ENCODE peak calls at places on chromosomes 11 and 22, in nine cellular contexts. One of them, this sample, is unnamed.

GRCh38 chr22:29308148-29308790 is 1.8 kb downstream of the GAS2L1 start:
- DNase-seq in psoas muscle: peak
- DNase-seq in prostate gland: no peak
- DNase-seq in pancreas: peak
- DNase-seq in tibial artery: peak
- DNase-seq in lower lobe of right lung: no peak
- DNase-seq in cardiac muscle cell: no peak
- DNase-seq in A549: no peak
- DNase-seq in CD8-positive, alpha-beta T cell: no peak
- DNase-seq in this sample: no peak

GRCh38 chr11:48172818-48173609 is 43.6 kb upstream of the OR4B1 start:
- DNase-seq in pancreas: peak
- DNase-seq in prostate gland: peak
- DNase-seq in cardiac muscle cell: peak
- DNase-seq in tibial artery: peak
- DNase-seq in lower lobe of right lung: peak
- DNase-seq in CD8-positive, alpha-beta T cell: peak
- DNase-seq in A549: peak
- DNase-seq in psoas muscle: peak
- DNase-seq in this sample: peak

GRCh38 chr11:23502821-23503220 is 642.5 kb upstream of the CCDC179 start:
- DNase-seq in lower lobe of right lung: no peak
- DNase-seq in cardiac muscle cell: no peak
- DNase-seq in prostate gland: no peak
- DNase-seq in A549: no peak
- DNase-seq in psoas muscle: no peak
- DNase-seq in pancreas: no peak
- DNase-seq in tibial artery: no peak
- DNase-seq in CD8-positive, alpha-beta T cell: no peak
- DNase-seq in this sample: no peak

GRCh38 chr22:19291218-19291579 is 320 bp downstream of the CLTCL1 start:
- DNase-seq in psoas muscle: peak
- DNase-seq in lower lobe of right lung: peak
- DNase-seq in cardiac muscle cell: peak
- DNase-seq in A549: no peak
- DNase-seq in CD8-positive, alpha-beta T cell: peak
- DNase-seq in pancreas: peak
- DNase-seq in tibial artery: peak
- DNase-seq in prostate gland: peak
- DNase-seq in this sample: peak

GRCh38 chr11:3222941-3223905 is 4.6 kb upstream of the MRGPRG start:
- DNase-seq in prostate gland: no peak
- DNase-seq in cardiac muscle cell: no peak
- DNase-seq in psoas muscle: no peak
- DNase-seq in lower lobe of right lung: no peak
- DNase-seq in CD8-positive, alpha-beta T cell: peak
- DNase-seq in pancreas: peak
- DNase-seq in tibial artery: no peak
- DNase-seq in A549: no peak
- DNase-seq in this sample: no peak

GRCh38 chr11:68044898-68045351 is 6.1 kb downstream of the TCIRG1 start:
- DNase-seq in CD8-positive, alpha-beta T cell: no peak
- DNase-seq in tibial artery: no peak
- DNase-seq in psoas muscle: peak
- DNase-seq in cardiac muscle cell: no peak
- DNase-seq in pancreas: peak
- DNase-seq in lower lobe of right lung: peak
- DNase-seq in A549: no peak
- DNase-seq in prostate gland: no peak
- DNase-seq in this sample: no peak

GRCh38 chr22:38737302-38738060 is 18.3 kb downstream of the SUN2 start:
- DNase-seq in psoas muscle: peak
- DNase-seq in cardiac muscle cell: no peak
- DNase-seq in tibial artery: no peak
- DNase-seq in pancreas: peak
- DNase-seq in A549: no peak
- DNase-seq in CD8-positive, alpha-beta T cell: peak
- DNase-seq in prostate gland: no peak
- DNase-seq in lower lobe of right lung: peak
- DNase-seq in this sample: no peak

GRCh38 chr11:94871491-94872185 is 101.7 kb downstream of the CWC15 start:
- DNase-seq in lower lobe of right lung: no peak
- DNase-seq in cardiac muscle cell: no peak
- DNase-seq in psoas muscle: no peak
- DNase-seq in CD8-positive, alpha-beta T cell: no peak
- DNase-seq in pancreas: no peak
- DNase-seq in prostate gland: no peak
- DNase-seq in tibial artery: no peak
- DNase-seq in A549: no peak
- DNase-seq in this sample: no peak

GRCh38 chr11:12827929-12828812 is 153.9 kb downstream of the TEAD1 start:
- DNase-seq in CD8-positive, alpha-beta T cell: no peak
- DNase-seq in pancreas: no peak
- DNase-seq in lower lobe of right lung: no peak
- DNase-seq in psoas muscle: no peak
- DNase-seq in A549: no peak
- DNase-seq in cardiac muscle cell: peak
- DNase-seq in tibial artery: no peak
- DNase-seq in prostate gland: peak
- DNase-seq in this sample: peak

GRCh38 chr22:46421272-46421671 is 85.8 kb downstream of the TRMU start:
- DNase-seq in prostate gland: no peak
- DNase-seq in cardiac muscle cell: no peak
- DNase-seq in lower lobe of right lung: peak
- DNase-seq in tibial artery: no peak
- DNase-seq in psoas muscle: no peak
- DNase-seq in pancreas: peak
- DNase-seq in A549: no peak
- DNase-seq in CD8-positive, alpha-beta T cell: peak
- DNase-seq in this sample: no peak

GRCh38 chr11:93796424-93796823 is 12.3 kb downstream of the MED17 start:
- DNase-seq in psoas muscle: no peak
- DNase-seq in cardiac muscle cell: no peak
- DNase-seq in pancreas: no peak
- DNase-seq in A549: no peak
- DNase-seq in tibial artery: no peak
- DNase-seq in CD8-positive, alpha-beta T cell: no peak
- DNase-seq in prostate gland: no peak
- DNase-seq in lower lobe of right lung: no peak
- DNase-seq in this sample: no peak

GRCh38 chr11:2136209-2136951 is 2.8 kb downstream of the IGF2 start:
- DNase-seq in pancreas: peak
- DNase-seq in prostate gland: no peak
- DNase-seq in cardiac muscle cell: no peak
- DNase-seq in CD8-positive, alpha-beta T cell: no peak
- DNase-seq in tibial artery: no peak
- DNase-seq in psoas muscle: peak
- DNase-seq in lower lobe of right lung: peak
- DNase-seq in A549: no peak
- DNase-seq in this sample: no peak

GRCh38 chr11:71433648-71434450 is 14.3 kb downstream of the DHCR7 start:
- DNase-seq in cardiac muscle cell: no peak
- DNase-seq in lower lobe of right lung: peak
- DNase-seq in psoas muscle: no peak
- DNase-seq in A549: no peak
- DNase-seq in pancreas: no peak
- DNase-seq in CD8-positive, alpha-beta T cell: no peak
- DNase-seq in prostate gland: peak
- DNase-seq in tibial artery: peak
- DNase-seq in this sample: peak

GRCh38 chr11:75475767-75476650 is 43.0 kb upstream of the KLHL35 start:
- DNase-seq in A549: no peak
- DNase-seq in CD8-positive, alpha-beta T cell: no peak
- DNase-seq in psoas muscle: peak
- DNase-seq in cardiac muscle cell: no peak
- DNase-seq in lower lobe of right lung: peak
- DNase-seq in tibial artery: peak
- DNase-seq in pancreas: no peak
- DNase-seq in prostate gland: no peak
- DNase-seq in this sample: peak
- H3K4me3 ChIP-seq in A549: no peak
- H3K4me3 ChIP-seq in CD8-positive, alpha-beta T cell: peak
- H3K4me3 ChIP-seq in psoas muscle: peak
- H3K4me3 ChIP-seq in cardiac muscle cell: no peak
- H3K4me3 ChIP-seq in lower lobe of right lung: peak
- H3K4me3 ChIP-seq in tibial artery: no peak
- H3K4me3 ChIP-seq in pancreas: no peak
- H3K4me3 ChIP-seq in prostate gland: no peak
- H3K4me3 ChIP-seq in this sample: no peak

GRCh38 chr22:35177811-35178210 is 79.5 kb upstream of the HMGXB4 start:
- DNase-seq in pancreas: no peak
- DNase-seq in cardiac muscle cell: no peak
- DNase-seq in prostate gland: peak
- DNase-seq in tibial artery: no peak
- DNase-seq in psoas muscle: no peak
- DNase-seq in CD8-positive, alpha-beta T cell: no peak
- DNase-seq in A549: no peak
- DNase-seq in lower lobe of right lung: no peak
- DNase-seq in this sample: no peak
- TF ChIP-seq CTCF in pancreas: no peak
- TF ChIP-seq CTCF in cardiac muscle cell: no peak
- TF ChIP-seq CTCF in prostate gland: no peak
- TF ChIP-seq CTCF in tibial artery: no peak
- TF ChIP-seq CTCF in psoas muscle: no peak
- TF ChIP-seq CTCF in CD8-positive, alpha-beta T cell: no peak
- TF ChIP-seq CTCF in A549: no peak
- TF ChIP-seq CTCF in lower lobe of right lung: no peak
- TF ChIP-seq CTCF in this sample: no peak

DNA sequence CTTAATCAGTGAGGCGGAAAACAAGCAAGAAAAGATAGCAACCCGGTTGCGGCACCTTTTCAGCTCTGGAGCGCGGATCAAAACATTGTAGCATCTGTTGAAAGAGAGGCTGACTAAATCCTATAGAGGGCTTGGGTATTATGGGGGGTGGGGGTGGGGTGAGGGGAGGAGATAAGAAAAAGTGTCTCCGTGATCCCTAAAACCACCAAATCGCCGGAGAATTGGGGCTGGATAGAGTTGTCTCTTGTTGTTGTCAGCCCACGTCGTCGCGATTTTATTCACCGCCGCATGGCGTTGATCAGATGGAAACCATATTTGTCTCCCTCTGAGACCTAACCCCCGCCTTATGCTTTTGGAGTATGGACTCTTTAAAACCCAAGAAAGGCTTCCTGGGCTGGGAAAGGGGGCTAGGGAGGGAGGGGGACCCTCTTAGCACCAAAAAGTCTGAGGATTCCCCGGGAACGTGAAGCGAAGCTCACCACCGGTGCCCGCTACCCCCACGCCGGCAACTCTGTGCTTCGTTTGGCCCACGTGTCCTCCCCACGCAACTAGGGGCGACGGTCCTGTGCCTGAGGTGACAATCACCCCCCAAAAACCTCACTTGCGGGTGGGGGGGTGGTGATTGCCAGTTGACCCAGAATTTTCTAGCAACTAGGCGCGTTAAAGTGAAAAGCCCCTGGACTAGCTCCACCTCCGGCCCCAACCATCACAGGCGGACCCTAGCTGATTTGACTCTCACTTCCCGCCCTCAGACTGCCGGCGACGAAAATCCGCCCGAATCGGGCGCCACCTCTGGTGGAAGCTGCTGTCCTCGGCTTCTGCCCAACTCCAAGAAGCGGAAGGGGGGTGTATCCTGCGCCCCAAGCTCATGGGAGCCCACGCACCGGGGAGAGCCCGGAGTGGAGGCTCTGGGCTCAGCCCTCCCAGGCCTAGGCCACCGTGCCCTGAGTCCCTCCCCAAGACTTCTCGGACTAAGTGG is 12.8 kb downstream of the PAX6 start:
- DNase-seq in pancreas: no peak
- DNase-seq in tibial artery: no peak
- DNase-seq in A549: no peak
- DNase-seq in lower lobe of right lung: no peak
- DNase-seq in CD8-positive, alpha-beta T cell: no peak
- DNase-seq in psoas muscle: peak
- DNase-seq in cardiac muscle cell: no peak
- DNase-seq in prostate gland: no peak
- DNase-seq in this sample: no peak
- H3K4me3 ChIP-seq in pancreas: no peak
- H3K4me3 ChIP-seq in tibial artery: no peak
- H3K4me3 ChIP-seq in A549: no peak
- H3K4me3 ChIP-seq in lower lobe of right lung: no peak
- H3K4me3 ChIP-seq in CD8-positive, alpha-beta T cell: no peak
- H3K4me3 ChIP-seq in psoas muscle: peak
- H3K4me3 ChIP-seq in cardiac muscle cell: no peak
- H3K4me3 ChIP-seq in prostate gland: no peak
- H3K4me3 ChIP-seq in this sample: no peak

GRCh38 chr11:43944761-43945311 is 2.4 kb downstream of the C11orf96 start:
- DNase-seq in tibial artery: peak
- DNase-seq in A549: peak
- DNase-seq in prostate gland: peak
- DNase-seq in pancreas: peak
- DNase-seq in psoas muscle: peak
- DNase-seq in CD8-positive, alpha-beta T cell: peak
- DNase-seq in cardiac muscle cell: peak
- DNase-seq in lower lobe of right lung: peak
- DNase-seq in this sample: peak

GRCh38 chr11:43948341-43949185 is 6.1 kb downstream of the C11orf96 start:
- DNase-seq in psoas muscle: no peak
- DNase-seq in prostate gland: no peak
- DNase-seq in CD8-positive, alpha-beta T cell: no peak
- DNase-seq in A549: no peak
- DNase-seq in pancreas: no peak
- DNase-seq in tibial artery: no peak
- DNase-seq in lower lobe of right lung: no peak
- DNase-seq in cardiac muscle cell: no peak
- DNase-seq in this sample: no peak

GRCh38 chr11:43943931-43944751 is 1.7 kb downstream of the C11orf96 start:
- DNase-seq in A549: peak
- DNase-seq in psoas muscle: no peak
- DNase-seq in tibial artery: no peak
- DNase-seq in cardiac muscle cell: peak
- DNase-seq in CD8-positive, alpha-beta T cell: no peak
- DNase-seq in prostate gland: no peak
- DNase-seq in pancreas: peak
- DNase-seq in lower lobe of right lung: peak
- DNase-seq in this sample: peak

GRCh38 chr11:43947815-43948214 is 5.4 kb downstream of the C11orf96 start:
- DNase-seq in lower lobe of right lung: no peak
- DNase-seq in psoas muscle: no peak
- DNase-seq in prostate gland: no peak
- DNase-seq in tibial artery: no peak
- DNase-seq in pancreas: no peak
- DNase-seq in A549: no peak
- DNase-seq in cardiac muscle cell: no peak
- DNase-seq in CD8-positive, alpha-beta T cell: no peak
- DNase-seq in this sample: no peak

DNA sequence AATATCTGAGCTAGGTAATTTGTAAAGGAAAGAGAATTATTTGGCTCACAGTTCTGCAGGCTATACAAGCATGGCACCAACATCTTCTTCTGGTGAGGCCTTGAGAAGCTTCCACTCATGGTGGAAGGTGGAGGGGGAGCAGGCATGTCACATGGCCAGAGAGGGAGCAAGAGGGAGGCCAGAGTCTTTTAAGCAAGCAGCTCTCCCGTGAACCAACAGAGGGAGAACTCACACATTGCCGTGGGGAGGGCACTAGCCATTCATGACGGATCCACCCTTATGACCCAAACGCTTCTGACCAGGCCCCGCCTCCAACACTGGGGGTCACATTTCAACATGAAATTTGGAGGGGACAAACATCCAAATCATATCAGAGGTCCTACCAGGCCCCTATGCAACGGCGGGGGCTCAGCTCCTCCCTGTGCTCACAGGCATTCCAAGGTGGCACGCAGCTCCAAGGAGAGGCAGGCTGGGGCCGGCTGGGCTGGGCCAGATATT is 4.6 kb downstream of the C11orf96 start:
- DNase-seq in prostate gland: no peak
- DNase-seq in CD8-positive, alpha-beta T cell: no peak
- DNase-seq in pancreas: no peak
- DNase-seq in cardiac muscle cell: peak
- DNase-seq in psoas muscle: no peak
- DNase-seq in tibial artery: peak
- DNase-seq in lower lobe of right lung: no peak
- DNase-seq in A549: no peak
- DNase-seq in this sample: peak
- TF ChIP-seq CTCF in prostate gland: no peak
- TF ChIP-seq CTCF in CD8-positive, alpha-beta T cell: no peak
- TF ChIP-seq CTCF in pancreas: no peak
- TF ChIP-seq CTCF in cardiac muscle cell: peak
- TF ChIP-seq CTCF in psoas muscle: peak
- TF ChIP-seq CTCF in tibial artery: peak
- TF ChIP-seq CTCF in lower lobe of right lung: no peak
- TF ChIP-seq CTCF in A549: no peak
- TF ChIP-seq CTCF in this sample: peak